ENCODE peak calls at places on chromosomes 11 and 22, in nine cellular contexts. B is cardiac muscle cell; A is A673; M is CD8-positive, alpha-beta T cell; O is thyroid gland; Y is uterus; D is mammary epithelial cell; X is stomach; R is GM23338. L is an unnamed sample.

GRCh38 chr11:66607126-66607834 is 9.2 kb upstream of the RBM14 start:
- DNase-seq in D (peak; percentile 56), Y (peak; percentile 67), A (no peak), B (no peak), O (peak; percentile 20), R (no peak), X (peak; percentile 53), M (no peak), L (peak; percentile 40)

GRCh38 chr11:16195659-16196058 is 160.7 kb downstream of the SOX6 start:
- DNase-seq in A (no peak), B (no peak), O (no peak), R (no peak), M (no peak), X (no peak), Y (no peak), D (no peak), L (no peak)

GRCh38 chr11:119378851-119379465 is 2.5 kb downstream of the USP2 start:
- DNase-seq in O (no peak), A (no peak), B (peak; percentile 83), D (no peak), R (peak; percentile 43), M (peak; percentile 43), Y (no peak), X (no peak), L (no peak)

GRCh38 chr22:24189249-24190158 is 8.2 kb downstream of the SUSD2 start:
- DNase-seq in D (peak; percentile 60), A (peak; percentile 43), X (peak; percentile 84), Y (peak; percentile 75), M (peak; percentile 63), O (peak; percentile 99), B (peak; percentile 77), R (peak; percentile 90), L (peak; percentile 92)

GRCh38 chr11:111745719-111746504 is 20.3 kb downstream of the PPP2R1B start:
- DNase-seq in A (no peak), X (no peak), Y (no peak), D (no peak), O (no peak), M (no peak), R (no peak), B (no peak), L (no peak)

GRCh38 chr22:50282361-50283144 is 12.4 kb upstream of the MAPK11 start:
- DNase-seq in X (peak; percentile 91), Y (no peak), A (peak; percentile 55), O (peak; percentile 73), M (no peak), B (no peak), D (peak; percentile 95), R (no peak), L (peak; percentile 87)

GRCh38 chr22:29117799-29118477 is 45.1 kb downstream of the KREMEN1 start:
- DNase-seq in Y (no peak), M (no peak), D (no peak), A (peak; percentile 48), R (no peak), X (no peak), O (no peak), B (no peak), L (no peak)

GRCh38 chr11:104583857-104584256 is 314.4 kb downstream of the CASP12 start:
- DNase-seq in X (no peak), R (no peak), M (no peak), A (peak; percentile 63), D (no peak), O (no peak), Y (no peak), B (no peak), L (no peak)

GRCh38 chr11:96012086-96012824 is 88.3 kb upstream of the MTMR2 start:
- DNase-seq in O (no peak), X (no peak), D (peak; percentile 81), B (peak; percentile 27), M (peak; percentile 61), A (peak; percentile 86), Y (peak; percentile 25), R (peak; percentile 69), L (peak; percentile 32)

GRCh38 chr11:62193954-62194353 is 3.9 kb downstream of the SCGB1D1 start:
- DNase-seq in M (no peak), O (no peak), A (peak; percentile 22), X (no peak), R (peak; percentile 66), B (peak; percentile 54), Y (no peak), D (no peak), L (no peak)

GRCh38 chr11:118438314-118438931 is 2.1 kb downstream of the KMT2A start:
- DNase-seq in O (peak; percentile 69), Y (peak; percentile 35), R (peak; percentile 80), D (peak; percentile 70), M (peak; percentile 63), B (peak; percentile 74), A (peak; percentile 78), X (no peak), L (peak; percentile 37)

GRCh38 chr11:63620928-63621539 is 6.8 kb upstream of the PLAAT3 start:
- DNase-seq in O (no peak), Y (no peak), D (no peak), X (no peak), M (no peak), B (no peak), A (no peak), R (no peak), L (no peak)

GRCh38 chr11:64348611-64349387 is 8.8 kb downstream of the CCDC88B start:
- DNase-seq in M (no peak), O (no peak), A (no peak), R (peak; percentile 62), B (no peak), D (no peak), X (no peak), Y (no peak), L (no peak)

GRCh38 chr11:131136476-131136875 is 220.2 kb upstream of the SNX19 start:
- DNase-seq in M (no peak), Y (no peak), A (no peak), X (no peak), O (no peak), R (no peak), B (no peak), D (peak; percentile 12), L (no peak)

GRCh38 chr22:39110631-39111561 is 13.9 kb downstream of the APOBEC3H start:
- DNase-seq in R (no peak), X (no peak), O (no peak), B (no peak), M (no peak), A (no peak), Y (no peak), D (peak; percentile 32), L (no peak)

DNA sequence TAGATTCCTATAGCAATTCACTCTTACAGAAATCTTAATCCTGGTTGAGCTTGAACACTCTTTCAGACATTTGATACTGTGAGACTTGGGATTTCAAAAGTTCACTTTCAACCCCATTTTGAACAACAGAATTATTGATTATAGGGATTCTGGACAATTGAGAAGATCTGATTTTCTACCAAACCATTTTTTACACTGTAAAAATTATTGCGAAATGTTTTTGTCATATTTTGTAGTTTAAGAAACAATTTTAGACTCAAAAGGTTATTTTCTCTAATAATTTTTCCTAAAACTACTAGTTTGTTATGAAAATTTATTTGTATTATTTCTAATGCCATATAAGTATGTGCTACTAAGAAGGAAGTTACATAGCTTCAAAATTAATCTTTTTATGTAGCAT is 36.4 kb downstream of the PIWIL4 start:
- DNase-seq in X (no peak), A (no peak), O (no peak), R (no peak), M (no peak), Y (no peak), B (no peak), D (no peak), L (no peak)
- TF ChIP-seq CTCF in X (no peak), A (no peak), O (no peak), R (no peak), M (no peak), Y (no peak), B (no peak), D (no peak), L (no peak)

GRCh38 chr11:12224537-12224893 is 114.1 kb downstream of the MICAL2 start:
- DNase-seq in B (no peak), M (peak; percentile 93), X (peak; percentile 90), A (no peak), D (peak; percentile 87), Y (peak; percentile 61), R (no peak), O (peak; percentile 53), L (peak; percentile 71)
- H3K27ac ChIP-seq in B (no peak overlapping the region), M (peak overlapping the region; percentile 47), X (peak overlapping the region; percentile 70), A (no peak overlapping the region), D (peak overlapping the region; percentile 69), Y (no peak overlapping the region), R (no peak overlapping the region), O (no peak overlapping the region), L (no peak overlapping the region)

DNA sequence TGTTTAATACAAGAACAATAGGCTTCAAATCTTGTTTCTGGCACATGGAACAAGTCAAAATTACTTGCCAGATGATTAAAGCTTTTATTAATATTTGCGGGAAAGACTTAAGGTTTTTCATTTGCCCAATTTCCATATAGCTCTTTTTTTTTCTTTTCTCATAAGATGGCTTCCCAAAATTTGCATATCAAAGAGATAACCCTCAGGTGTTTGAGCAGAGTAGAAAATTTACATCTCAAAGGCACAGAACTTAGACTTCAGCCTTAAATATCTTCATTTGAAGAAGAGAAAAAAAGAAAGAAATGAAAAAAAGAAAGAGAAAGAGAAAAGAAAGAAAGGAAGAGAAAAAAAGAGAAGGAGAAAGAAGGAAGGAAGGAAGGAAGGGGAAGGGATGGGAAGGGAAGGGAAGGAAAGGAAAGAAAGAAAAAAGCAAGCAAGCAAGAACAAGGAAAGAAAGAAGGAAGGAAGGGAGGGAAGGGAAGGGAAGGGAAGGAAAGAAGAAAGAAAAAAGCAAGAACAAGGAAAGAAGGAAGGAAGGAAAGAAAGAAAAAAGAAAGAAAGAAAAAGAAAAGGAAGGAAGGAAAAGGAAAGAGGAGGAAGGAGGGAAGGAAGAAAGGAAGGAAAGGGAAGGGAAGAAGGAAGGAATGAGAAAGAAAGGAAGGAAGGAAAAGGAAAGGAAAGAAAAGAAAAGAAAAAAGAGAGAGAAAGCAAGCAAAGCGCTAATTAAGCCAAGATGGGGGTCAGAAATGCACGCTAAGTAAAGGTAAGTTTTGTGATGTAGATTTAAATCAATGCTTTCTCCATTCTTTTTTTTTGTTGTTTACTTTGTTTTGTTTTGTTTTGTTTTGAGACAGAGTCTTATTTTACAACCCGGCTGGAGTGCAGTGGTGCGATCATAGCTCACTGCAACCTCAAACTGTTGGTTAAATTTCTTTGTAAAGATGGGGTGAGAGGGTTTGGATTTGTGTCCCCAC is 20.2 kb upstream of the IFITM3 start:
- DNase-seq in A (no peak), X (no peak), D (no peak), Y (no peak), O (no peak), R (peak; percentile 89), B (no peak), M (no peak), L (no peak)
- TF ChIP-seq CTCF in A (no peak), X (no peak), D (no peak), Y (no peak), O (no peak), R (no peak), B (no peak), M (no peak), L (no peak)

DNA sequence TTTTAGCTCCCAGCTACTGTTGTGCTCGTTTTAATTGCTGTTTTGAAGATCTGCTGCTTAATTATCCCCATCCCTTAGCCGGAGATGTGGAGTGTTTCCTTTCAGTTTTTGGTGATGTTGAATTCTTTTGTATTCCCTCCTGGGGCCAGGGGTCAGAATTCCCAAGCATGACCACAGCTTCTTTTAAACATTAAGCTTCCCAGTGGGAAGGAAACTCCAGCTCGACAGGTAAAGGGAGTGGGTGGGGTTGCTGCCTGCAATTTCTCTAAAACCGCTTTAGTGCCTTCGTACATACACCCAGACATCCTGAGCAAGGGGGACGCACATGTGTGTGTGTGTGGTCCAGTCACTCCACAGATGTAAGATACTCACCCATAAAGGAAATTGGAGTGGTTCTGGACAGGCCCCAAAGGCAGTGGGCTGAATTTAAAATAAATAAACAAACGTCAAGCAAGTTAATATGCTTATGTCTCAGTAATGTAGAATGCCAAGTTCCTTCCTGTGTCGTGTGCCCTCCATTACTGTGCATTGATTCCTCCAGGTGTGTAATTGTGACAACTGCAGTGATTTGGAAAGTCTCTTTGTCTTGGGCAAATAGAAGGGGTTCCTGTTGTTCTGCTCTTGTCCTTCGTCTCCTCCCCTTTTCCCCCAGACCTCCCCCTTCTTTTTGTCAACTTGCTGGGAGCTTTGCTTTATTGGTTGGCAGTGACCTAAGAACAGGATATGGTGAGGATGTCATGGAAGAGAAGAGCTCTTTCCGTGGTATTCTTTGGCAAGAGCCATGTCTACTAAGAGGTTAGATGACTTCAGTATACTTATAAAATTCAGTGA is 19.2 kb upstream of the ADSL start:
- DNase-seq in Y (no peak), D (no peak), B (no peak), A (no peak), X (no peak), O (no peak), R (peak; percentile 63), M (no peak), L (no peak)
- H3K27ac ChIP-seq in Y (no peak overlapping the region), D (no peak overlapping the region), B (peak overlapping the region; percentile 23), A (no peak overlapping the region), X (peak overlapping the region; percentile 16), O (no peak overlapping the region), R (peak overlapping the region; percentile 46), M (peak overlapping the region; percentile 9), L (no peak overlapping the region)